ENCODE peak calls at places on chromosomes 11 and 22, in five cellular contexts. V is HepG2, O is NT2/D1, Q is HEK293T, C is H1. T is an unnamed sample.
A peak's percentile ranks its signal among the peaks of the same experiment; 100 is the strongest.

GRCh38 chr11:8906629-8907028 is 4.4 kb upstream of the AKIP1 start:
- DNase-seq in V (no peak), O (no peak), Q (no peak), C (no peak), T (no peak)

GRCh38 chr22:17612057-17612456 is 16.5 kb downstream of the ATP6V1E1 start:
- DNase-seq in V (no peak), O (no peak), Q (no peak), C (no peak), T (no peak)

GRCh38 chr22:37777122-37777687 is 30.5 kb upstream of the GCAT start:
- DNase-seq in V (peak; percentile 21), O (no peak), Q (no peak), C (no peak), T (peak; percentile 74)

GRCh38 chr22:38144025-38144405 is 33.5 kb upstream of the BAIAP2L2 start:
- DNase-seq in V (peak; percentile 25), O (no peak), Q (no peak), C (no peak), T (no peak)

GRCh38 chr11:64720640-64721358 is 2.2 kb downstream of the NRXN2 start:
- DNase-seq in V (no peak), O (no peak), Q (no peak), C (no peak), T (no peak)

GRCh38 chr22:28141614-28142013 is 222.6 kb upstream of the PITPNB start:
- DNase-seq in V (no peak), O (no peak), Q (no peak), C (no peak), T (no peak)

GRCh38 chr11:61480936-61481335 is 27.6 kb upstream of the LRRC10B start:
- DNase-seq in V (no peak), O (peak; percentile 81), Q (peak; percentile 32), C (no peak), T (no peak)

GRCh38 chr11:66467756-66468155 is 1.1 kb downstream of the PELI3 start:
- DNase-seq in V (no peak), O (no peak), Q (no peak), C (no peak), T (no peak)

GRCh38 chr11:125263268-125263790 is 98.8 kb downstream of the PKNOX2 start:
- DNase-seq in V (peak; percentile 69), O (peak; percentile 94), Q (peak; percentile 30), C (peak; percentile 94), T (no peak)

GRCh38 chr11:44763111-44763820 is 36.5 kb downstream of the TSPAN18 start:
- DNase-seq in V (no peak), O (no peak), Q (no peak), C (no peak), T (no peak)

GRCh38 chr11:115919341-115920086 is 415.3 kb upstream of the CADM1 start:
- DNase-seq in V (no peak), O (no peak), Q (no peak), C (no peak), T (peak; percentile 91)

GRCh38 chr22:48947636-48948035 is 880.0 kb downstream of the BRD1 start:
- DNase-seq in V (no peak), O (no peak), Q (no peak), C (no peak), T (no peak)

GRCh38 chr22:45218974-45219373 is 21.7 kb downstream of the KIAA0930 start:
- DNase-seq in V (no peak), O (no peak), Q (no peak), C (no peak), T (peak; percentile 20)
- TF ChIP-seq SUZ12 in V (no peak), O (no peak), Q (no peak), C (no peak), T (no peak)

GRCh38 chr11:14636119-14636518 is 7.5 kb upstream of the PDE3B start:
- DNase-seq in V (no peak), O (no peak), Q (no peak), C (no peak), T (no peak)

GRCh38 chr11:14635559-14635958 is 8.0 kb upstream of the PDE3B start:
- DNase-seq in V (no peak), O (no peak), Q (no peak), C (no peak), T (no peak)

GRCh38 chr11:14637868-14638409 is 5.7 kb upstream of the PDE3B start:
- DNase-seq in V (no peak), O (no peak), Q (no peak), C (no peak), T (no peak)

GRCh38 chr11:14638561-14638960 is 5.0 kb upstream of the PDE3B start:
- DNase-seq in V (no peak), O (no peak), Q (no peak), C (no peak), T (no peak)

DNA sequence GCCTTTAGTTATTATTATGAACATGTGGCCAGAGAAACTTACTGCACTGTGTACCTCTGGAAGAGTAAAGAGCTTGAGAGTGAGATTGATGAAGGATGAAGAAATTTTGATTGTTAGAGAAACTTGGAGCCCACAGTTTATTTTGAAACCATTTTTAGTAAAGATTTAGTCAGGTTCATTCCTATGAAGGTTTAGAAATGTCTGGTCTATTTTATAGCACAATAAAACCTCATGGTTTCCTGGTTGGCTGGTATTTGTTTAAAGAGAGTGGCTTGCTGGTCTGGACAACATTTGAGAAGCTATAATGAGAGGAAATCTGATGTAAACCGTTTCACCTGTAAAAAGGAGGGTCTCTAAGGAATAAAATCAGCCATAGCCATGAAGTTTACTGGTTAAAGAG is 8.8 kb upstream of the PDE3B start:
- DNase-seq in V (no peak), O (no peak), Q (no peak), C (no peak), T (no peak)
- TF ChIP-seq SUZ12 in V (no peak), O (no peak), Q (no peak), C (no peak), T (no peak)

DNA sequence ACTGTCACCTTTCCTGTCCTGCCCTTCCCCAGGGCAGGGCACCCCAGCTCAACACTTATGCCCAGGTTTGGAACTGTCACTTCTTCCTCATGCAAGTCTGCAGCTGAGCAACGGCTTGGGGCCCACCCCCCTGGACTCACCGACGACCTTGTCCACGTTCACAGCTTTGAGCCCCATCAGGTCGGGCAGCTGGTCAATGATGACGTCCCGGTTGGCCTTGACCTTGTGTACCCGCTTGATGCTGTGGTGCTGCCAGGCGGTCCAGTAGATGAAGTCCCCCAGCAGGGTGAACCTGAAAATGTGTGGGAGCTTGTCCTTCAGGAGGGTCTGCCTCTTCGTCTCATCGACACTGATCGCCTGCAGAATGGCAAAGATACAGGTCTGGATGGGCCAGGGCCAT is 135.0 kb downstream of the CRYBB2 start:
- DNase-seq in V (no peak), O (no peak), Q (no peak), C (no peak), T (no peak)
- TF ChIP-seq SUZ12 in V (no peak), O (no peak), Q (no peak), C (no peak), T (no peak)

DNA sequence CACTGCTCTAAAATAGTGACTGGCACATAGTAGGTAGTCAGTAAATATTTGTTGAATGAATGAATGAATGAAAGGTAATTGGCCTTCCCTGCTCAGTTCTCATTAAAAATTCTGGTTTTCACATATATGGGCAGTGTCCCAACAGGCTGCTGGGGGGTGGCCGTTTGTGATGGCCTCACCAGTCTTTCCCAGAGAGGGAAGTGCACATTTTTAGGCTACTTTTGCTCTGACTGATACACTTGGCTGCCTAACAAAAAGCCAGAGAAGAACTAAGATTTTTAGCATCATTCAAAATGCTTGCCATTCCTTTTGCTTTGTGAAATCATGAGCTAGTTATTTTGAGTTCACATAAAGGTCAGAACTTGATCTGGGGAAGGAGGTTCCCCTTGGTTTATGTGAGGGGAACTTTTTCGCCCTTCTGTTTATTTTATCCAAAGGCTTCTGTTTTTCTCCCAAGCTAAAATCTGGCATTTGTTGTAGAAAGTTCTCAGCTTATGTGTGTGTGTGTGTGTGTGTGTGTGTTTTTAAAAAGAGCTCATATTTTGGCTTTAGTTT is 83.1 kb downstream of the PTPRJ start:
- DNase-seq in V (no peak), O (no peak), Q (no peak), C (no peak), T (no peak)
- TF ChIP-seq SUZ12 in V (no peak), O (no peak), Q (no peak), C (no peak), T (no peak)

DNA sequence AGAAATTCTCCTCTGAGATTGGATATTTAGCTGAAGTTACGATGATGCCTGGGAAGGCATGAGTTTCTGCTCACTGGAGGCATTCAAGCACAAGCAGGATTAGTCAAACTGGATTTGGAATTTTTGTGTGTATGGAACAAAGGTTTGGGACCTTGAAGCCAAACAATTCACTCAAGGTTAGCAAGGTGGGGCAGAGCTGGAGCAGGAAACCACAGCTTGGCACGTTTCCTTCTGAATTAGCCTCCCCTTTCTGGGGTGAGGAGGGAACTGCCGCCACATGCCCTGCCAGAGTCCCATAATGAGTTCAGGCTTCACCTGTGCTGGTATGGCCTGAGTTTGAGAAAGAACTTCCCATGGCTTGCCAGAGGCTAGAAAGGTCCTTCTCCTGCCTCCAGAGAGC is 50.9 kb upstream of the RRAS2 start:
- DNase-seq in V (no peak), O (no peak), Q (no peak), C (no peak), T (no peak)
- TF ChIP-seq SUZ12 in V (no peak), O (no peak), Q (no peak), C (no peak), T (no peak)